ENCODE peak calls at places on chromosomes 6 and 20, in five cellular contexts. K is H9, Y is left lung, R is heart right ventricle, G is GM13977. S is an unnamed sample.

GRCh38 chr6:88848870-88849269 is 114.5 kb downstream of the RNGTT start:
- DNase-seq in K (no peak), R (no peak), Y (no peak), G (no peak), S (no peak)

GRCh38 chr20:33516882-33517281 is 27.0 kb downstream of the CBFA2T2 start:
- DNase-seq in R (no peak), K (no peak), Y (no peak), G (no peak), S (no peak)

GRCh38 chr6:30163090-30163917 is at the start of gene TRIM15:
- DNase-seq in G (no peak), Y (peak), R (no peak), K (peak), S (no peak)

GRCh38 chr20:5996765-5997164 is 46.3 kb downstream of the MCM8 start:
- DNase-seq in R (no peak), G (peak), K (no peak), Y (no peak), S (no peak)

GRCh38 chr20:10218536-10219451 is at the start of gene SNAP25:
- DNase-seq in K (peak), G (peak), R (no peak), Y (peak), S (peak)

GRCh38 chr6:10418862-10419748 is 4.2 kb upstream of the TFAP2A start:
- DNase-seq in G (peak), Y (no peak), K (peak), R (no peak), S (peak)

GRCh38 chr6:12324096-12324495 is 33.9 kb downstream of the EDN1 start:
- DNase-seq in K (no peak), Y (no peak), G (no peak), R (no peak), S (no peak)

GRCh38 chr6:42049116-42049809 is 1.1 kb upstream of the TAF8 start:
- DNase-seq in G (no peak), Y (no peak), K (no peak), R (peak), S (no peak)

GRCh38 chr6:158923801-158924498 is 76.1 kb downstream of the RSPH3 start:
- DNase-seq in R (no peak), K (no peak), G (no peak), Y (no peak), S (no peak)

DNA sequence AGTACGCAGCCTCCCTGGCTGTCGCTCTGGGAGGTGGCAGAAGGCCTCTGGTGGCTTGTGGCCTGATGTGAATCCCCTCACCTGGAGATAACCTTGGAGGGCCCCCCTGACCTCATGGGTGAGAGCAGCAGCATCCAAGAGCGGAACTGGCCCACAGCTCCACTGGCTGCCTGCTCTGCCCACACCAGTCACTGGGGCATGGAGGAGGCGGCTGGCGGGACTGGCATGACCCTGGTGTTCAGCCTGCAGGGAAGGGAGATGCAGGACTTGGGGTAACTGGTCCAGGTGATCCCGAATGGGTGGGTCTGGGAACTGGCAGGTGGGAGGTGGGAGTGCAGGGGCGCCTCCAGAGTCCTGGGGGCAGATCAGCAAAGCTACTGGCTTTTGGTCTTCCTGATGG is 10.6 kb upstream of the DSN1 start:
- DNase-seq in G (no peak), Y (no peak), K (no peak), R (no peak), S (no peak)
- TF ChIP-seq CTCF in G (no peak), Y (no peak), K (no peak), R (no peak), S (no peak)

GRCh38 chr6:56891754-56892153 is 63.2 kb upstream of the BEND6 start:
- DNase-seq in R (no peak), K (no peak), G (no peak), Y (no peak), S (no peak)
- TF ChIP-seq CTCF in R (no peak), K (no peak), G (peak), Y (no peak), S (no peak)

GRCh38 chr6:105137388-105137787 is 42.4 kb downstream of the POPDC3 start:
- DNase-seq in G (no peak), R (peak), Y (no peak), K (no peak), S (no peak)
- TF ChIP-seq CTCF in G (no peak), R (no peak), Y (no peak), K (no peak), S (no peak)

DNA sequence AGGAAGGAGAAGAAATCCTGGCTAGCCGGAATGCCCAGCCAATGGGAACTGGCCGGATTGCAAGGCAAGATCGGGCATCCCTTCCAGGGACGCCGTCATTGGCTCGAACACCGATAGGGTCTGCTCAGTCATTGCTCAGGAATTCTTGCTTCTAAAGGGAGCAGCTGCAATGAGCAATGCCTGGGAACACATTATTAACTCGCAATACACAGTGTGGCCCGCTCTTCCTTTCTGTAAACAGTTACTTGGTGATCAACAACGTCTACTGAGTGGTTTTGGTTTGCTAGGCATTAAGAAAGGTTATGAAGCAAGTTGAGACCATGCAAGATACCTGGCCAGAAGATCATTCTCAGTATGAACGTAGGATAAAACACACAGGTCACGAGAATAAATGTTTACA is 165.4 kb upstream of the CITED2 start:
- DNase-seq in Y (peak), G (no peak), K (peak), R (peak), S (no peak)
- TF ChIP-seq CTCF in Y (no peak), G (no peak), K (no peak), R (no peak), S (no peak)

GRCh38 chr6:33095681-33096080 is 19.9 kb downstream of the HLA-DPB1 start:
- DNase-seq in G (no peak), R (no peak), K (no peak), Y (no peak), S (no peak)
- TF ChIP-seq CTCF in G (no peak), R (no peak), K (no peak), Y (no peak), S (no peak)

GRCh38 chr6:26660096-26660425 is 515 bp upstream of the ZNF322 start:
- DNase-seq in G (peak), R (no peak), Y (no peak), K (no peak), S (no peak)
- TF ChIP-seq CTCF in G (peak), R (no peak), Y (peak), K (peak), S (peak)

GRCh38 chr6:2952557-2953095 is 18.7 kb downstream of the SERPINB6 start:
- DNase-seq in K (peak), G (peak), R (peak), Y (peak), S (peak)
- TF ChIP-seq CTCF in K (peak), G (peak), R (peak), Y (peak), S (peak)

GRCh38 chr20:44467289-44467883 is 8.3 kb upstream of the TTPAL start:
- DNase-seq in R (peak), Y (no peak), G (no peak), K (no peak), S (no peak)

GRCh38 chr20:44470327-44470726 is 5.3 kb upstream of the TTPAL start:
- DNase-seq in R (no peak), G (no peak), K (no peak), Y (no peak), S (no peak)

GRCh38 chr20:44475372-44475693 is 341 bp upstream of the TTPAL start:
- DNase-seq in Y (no peak), R (no peak), G (no peak), K (no peak), S (no peak)

GRCh38 chr20:44468044-44468782 is 7.5 kb upstream of the TTPAL start:
- DNase-seq in K (no peak), Y (no peak), G (no peak), R (no peak), S (no peak)

DNA sequence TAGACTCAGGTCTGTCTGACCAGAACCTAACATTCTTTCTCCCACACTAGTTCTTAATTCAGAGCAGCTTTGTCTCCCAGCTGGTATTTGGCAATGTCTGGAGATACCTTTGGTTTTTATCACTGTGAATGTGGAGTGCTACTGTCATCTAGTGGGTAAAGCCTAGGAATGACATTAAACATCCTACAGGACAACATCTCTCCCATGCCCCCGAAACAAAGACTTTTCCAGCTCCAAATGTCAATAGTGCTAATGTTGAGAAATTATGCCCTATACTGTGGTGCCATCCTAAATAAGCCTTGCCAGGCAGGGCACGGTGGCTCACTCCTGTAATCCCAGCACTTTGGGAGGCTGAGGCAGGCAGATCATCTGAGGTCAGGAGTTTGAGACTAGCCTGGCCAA is 4.2 kb upstream of the TTPAL start:
- DNase-seq in R (no peak), G (no peak), Y (no peak), K (no peak), S (no peak)
- TF ChIP-seq CTCF in R (peak), G (peak), Y (no peak), K (peak), S (peak)

DNA sequence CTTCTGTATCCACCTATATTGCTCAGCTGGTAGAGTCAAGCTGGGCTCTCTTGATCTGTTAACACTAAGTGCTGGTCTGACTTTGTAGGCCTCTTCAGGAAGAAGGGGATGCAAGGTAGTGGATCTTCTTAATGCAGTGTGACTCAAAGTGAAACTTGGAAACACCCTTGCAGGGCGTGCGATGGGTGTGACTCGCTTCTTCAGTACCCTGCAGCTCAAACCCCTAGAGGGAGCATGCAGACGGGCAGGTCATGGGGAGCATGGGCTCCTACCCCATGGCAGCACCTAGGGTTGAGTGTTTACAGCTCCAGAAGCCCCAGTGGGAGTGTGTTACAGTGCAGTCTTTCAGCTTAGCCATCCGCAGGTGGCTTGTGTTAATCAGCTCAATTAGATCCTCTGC is 757 bp upstream of the SAMD3 start:
- DNase-seq in R (no peak), G (peak), K (no peak), Y (no peak), S (no peak)
- TF ChIP-seq CTCF in R (peak), G (peak), K (peak), Y (no peak), S (no peak)

GRCh38 chr6:13766201-13766634 is 48.1 kb downstream of the MCUR1 start:
- DNase-seq in G (no peak), Y (no peak), K (no peak), R (no peak), S (no peak)

GRCh38 chr6:13769034-13769654 is 45.2 kb downstream of the MCUR1 start:
- DNase-seq in K (no peak), R (no peak), Y (no peak), G (no peak), S (no peak)

GRCh38 chr6:13765570-13765969 is 48.8 kb downstream of the MCUR1 start:
- DNase-seq in R (no peak), Y (no peak), K (no peak), G (no peak), S (no peak)

GRCh38 chr6:13764996-13765395 is 49.4 kb downstream of the MCUR1 start:
- DNase-seq in Y (no peak), R (no peak), K (no peak), G (no peak), S (no peak)

GRCh38 chr6:13767121-13767794 is 47.1 kb downstream of the MCUR1 start:
- DNase-seq in G (no peak), R (peak), K (peak), Y (no peak), S (no peak)
- TF ChIP-seq CTCF in G (peak), R (peak), K (peak), Y (no peak), S (no peak)

S was measured in progenitor cell of endocrine pancreas.